ENCODE peak calls at places on chromosomes 6 and 20, in four cellular contexts. S, P, M and F are unnamed samples.
A peak's percentile ranks its signal among the peaks of the same experiment; 100 is the strongest.

GRCh38 chr6:144064831-144065668 is 30.3 kb downstream of the SF3B5 start:
- DNase-seq in M (no peak), P (no peak), S (peak; percentile 44), F (no peak)

GRCh38 chr6:156916108-156916801 is 139.1 kb downstream of the ARID1B start:
- DNase-seq in P (no peak), M (no peak), S (no peak), F (no peak)

GRCh38 chr6:20789162-20789561 is 254.9 kb downstream of the CDKAL1 start:
- DNase-seq in S (no peak), M (no peak), P (no peak), F (no peak)

GRCh38 chr20:41058007-41058673 is 29.5 kb downstream of the TOP1 start:
- DNase-seq in M (peak; percentile 40), S (no peak), P (no peak), F (peak; percentile 55)

GRCh38 chr6:25013249-25013648 is 77.5 kb upstream of the RIPOR2 start:
- DNase-seq in P (no peak), M (no peak), S (no peak), F (no peak)

GRCh38 chr6:3390698-3391097 is 66.2 kb downstream of the SLC22A23 start:
- DNase-seq in P (peak; percentile 79), M (no peak), S (no peak), F (no peak)

GRCh38 chr6:63839485-63839884 is 203.9 kb downstream of the PHF3 start:
- DNase-seq in P (no peak), S (no peak), M (no peak), F (no peak)

GRCh38 chr20:36653456-36653855 is 7.5 kb upstream of the SLA2 start:
- DNase-seq in M (no peak), S (no peak), P (no peak), F (no peak)

GRCh38 chr6:166683477-166683876 is 56.4 kb upstream of the RPS6KA2 start:
- DNase-seq in P (no peak), S (no peak), M (no peak), F (no peak)

GRCh38 chr6:148848915-148849314 is 102.1 kb downstream of the UST start:
- DNase-seq in P (no peak), M (no peak), S (no peak), F (no peak)

GRCh38 chr6:139194740-139195139 is 59.9 kb downstream of the HECA start:
- DNase-seq in M (no peak), S (no peak), P (no peak), F (no peak)

GRCh38 chr6:117375446-117375845 is 50.3 kb downstream of the ROS1 start:
- DNase-seq in M (no peak), S (no peak), P (no peak), F (no peak)

GRCh38 chr6:94733066-94733465 is 844.3 kb upstream of the MANEA start:
- DNase-seq in M (no peak), P (no peak), S (no peak), F (no peak)

GRCh38 chr6:35469711-35470662 is 1.8 kb downstream of the RPL10A start:
- DNase-seq in P (peak; percentile 64), S (no peak), M (peak; percentile 60), F (peak; percentile 44)

GRCh38 chr6:128806274-128806673 is 76.7 kb upstream of the LAMA2 start:
- DNase-seq in P (no peak), M (no peak), S (no peak), F (no peak)

GRCh38 chr20:20241966-20242365 is 125.9 kb upstream of the INSM1 start:
- DNase-seq in P (no peak), S (no peak), M (no peak), F (no peak)

GRCh38 chr6:78436335-78436734 is 431.0 kb upstream of the IRAK1BP1 start:
- DNase-seq in P (no peak), S (no peak), M (no peak), F (peak; percentile 1)

GRCh38 chr6:77461796-77462195 is 1.5 kb downstream of the HTR1B start:
- DNase-seq in P (no peak), S (no peak), M (no peak), F (no peak)

GRCh38 chr6:82040405-82041221 is 206.9 kb downstream of the IBTK start:
- DNase-seq in M (peak; percentile 16), S (peak; percentile 7), P (no peak), F (peak; percentile 46)

GRCh38 chr6:5736016-5736738 is 270.5 kb downstream of the NRN1 start:
- DNase-seq in S (no peak), P (no peak), M (no peak), F (no peak)

GRCh38 chr6:163984446-163984936 is 570.0 kb downstream of the QKI start:
- DNase-seq in S (peak; percentile 8), P (no peak), M (no peak), F (no peak)

GRCh38 chr6:30543824-30544223 is 12.5 kb downstream of the GNL1 start:
- DNase-seq in S (no peak), M (no peak), P (no peak), F (no peak)

GRCh38 chr6:105733556-105734162 is 330.8 kb upstream of the PREP start:
- DNase-seq in M (peak; percentile 1), S (no peak), P (peak; percentile 15), F (peak; percentile 5)

GRCh38 chr6:134539865-134540323 is 222.0 kb upstream of the SGK1 start:
- DNase-seq in P (no peak), S (no peak), M (no peak), F (no peak)
- TF ChIP-seq NFIC in P (no peak), S (no peak), M (no peak), F (no peak)

GRCh38 chr6:157966597-157966977 is 15.1 kb upstream of the SYNJ2 start:
- DNase-seq in S (no peak), P (no peak), M (no peak), F (no peak)

GRCh38 chr6:157966990-157967389 is 14.7 kb upstream of the SYNJ2 start:
- DNase-seq in P (no peak), M (no peak), S (no peak), F (peak; percentile 45)

GRCh38 chr6:157964139-157964538 is 17.5 kb upstream of the SYNJ2 start:
- DNase-seq in P (peak; percentile 59), S (no peak), M (no peak), F (no peak)

GRCh38 chr6:157967486-157967885 is 14.2 kb upstream of the SYNJ2 start:
- DNase-seq in S (no peak), P (no peak), M (no peak), F (no peak)

GRCh38 chr6:157965387-157965786 is 16.3 kb upstream of the SYNJ2 start:
- DNase-seq in M (no peak), S (no peak), P (no peak), F (no peak)
- TF ChIP-seq NFIC in M (no peak), S (no peak), P (no peak), F (no peak)

GRCh38 chr20:53934421-53935352 is 135.7 kb downstream of the BCAS1 start:
- DNase-seq in S (no peak), P (peak; percentile 65), M (no peak), F (no peak)
- TF ChIP-seq NFIC in S (peak; percentile 81), P (peak; percentile 48), M (no peak), F (no peak)

GRCh38 chr6:126444874-126445273 is 105.0 kb downstream of the CENPW start:
- DNase-seq in P (no peak), S (no peak), M (no peak), F (no peak)

GRCh38 chr6:126446187-126446696 is 106.3 kb downstream of the CENPW start:
- DNase-seq in S (no peak), M (no peak), P (no peak), F (no peak)

GRCh38 chr6:126439040-126439439 is 99.1 kb downstream of the CENPW start:
- DNase-seq in S (no peak), M (no peak), P (no peak), F (no peak)

GRCh38 chr6:126437225-126437624 is 97.3 kb downstream of the CENPW start:
- DNase-seq in P (no peak), S (no peak), M (no peak), F (no peak)

DNA sequence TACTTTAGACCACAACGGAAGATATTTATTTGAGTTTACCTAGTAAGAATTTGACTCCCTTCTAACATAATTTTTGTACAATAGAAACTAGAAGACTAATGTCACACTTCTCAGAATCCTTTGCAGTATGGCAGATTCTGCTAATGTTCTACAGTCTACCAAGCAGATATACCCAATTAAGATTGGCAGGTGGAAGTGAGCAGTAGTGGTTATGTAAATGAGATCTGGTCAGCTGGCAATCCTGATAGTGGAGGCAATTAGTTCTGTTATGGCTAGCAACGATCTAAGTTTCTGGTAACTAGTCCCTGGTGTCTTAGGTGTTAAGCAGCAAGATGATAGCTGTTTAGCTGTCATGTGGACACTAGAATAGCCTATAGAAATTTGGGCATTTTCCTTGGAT is 101.0 kb downstream of the CENPW start:
- DNase-seq in M (no peak), S (no peak), P (no peak), F (no peak)
- TF ChIP-seq NFIC in M (no peak), S (no peak), P (no peak), F (no peak)

GRCh38 chr6:133955136-133955576 is 2.1 kb downstream of the TBPL1 start:
- DNase-seq in S (no peak), P (no peak), M (peak; percentile 28), F (no peak)

GRCh38 chr6:133953634-133954415 is 801 bp downstream of the TBPL1 start:
- DNase-seq in M (peak; percentile 22), S (no peak), P (no peak), F (no peak)

GRCh38 chr6:133951227-133951626 is 1.8 kb upstream of the TBPL1 start:
- DNase-seq in P (no peak), M (no peak), S (no peak), F (no peak)

GRCh38 chr6:133952815-133953633 is at the start of gene TBPL1:
- DNase-seq in S (peak; percentile 90), P (peak; percentile 92), M (peak; percentile 95), F (peak; percentile 91)

GRCh38 chr6:133951881-133952814 is 876 bp upstream of the TBPL1 start:
- DNase-seq in P (peak; percentile 63), M (peak; percentile 78), S (no peak), F (peak; percentile 77)
- TF ChIP-seq NFIC in P (no peak), M (no peak), S (no peak), F (no peak)

GRCh38 chr20:10672579-10673127 is 1.1 kb downstream of the JAG1 start:
- DNase-seq in P (no peak), M (peak; percentile 70), S (no peak), F (peak; percentile 49)

GRCh38 chr20:10671221-10671849 is 2.5 kb downstream of the JAG1 start:
- DNase-seq in S (peak; percentile 69), P (peak; percentile 24), M (peak; percentile 71), F (peak; percentile 93)

GRCh38 chr20:10670521-10671220 is 3.1 kb downstream of the JAG1 start:
- DNase-seq in S (peak; percentile 82), M (no peak), P (no peak), F (peak; percentile 47)

GRCh38 chr20:10673176-10673830 is 496 bp downstream of the JAG1 start:
- DNase-seq in S (no peak), M (peak; percentile 72), P (peak; percentile 12), F (no peak)

GRCh38 chr20:10671850-10672578 is 1.8 kb downstream of the JAG1 start:
- DNase-seq in M (peak; percentile 48), S (no peak), P (peak; percentile 32), F (no peak)
- TF ChIP-seq NFIC in M (peak; percentile 25), S (no peak), P (no peak), F (no peak)

DNA sequence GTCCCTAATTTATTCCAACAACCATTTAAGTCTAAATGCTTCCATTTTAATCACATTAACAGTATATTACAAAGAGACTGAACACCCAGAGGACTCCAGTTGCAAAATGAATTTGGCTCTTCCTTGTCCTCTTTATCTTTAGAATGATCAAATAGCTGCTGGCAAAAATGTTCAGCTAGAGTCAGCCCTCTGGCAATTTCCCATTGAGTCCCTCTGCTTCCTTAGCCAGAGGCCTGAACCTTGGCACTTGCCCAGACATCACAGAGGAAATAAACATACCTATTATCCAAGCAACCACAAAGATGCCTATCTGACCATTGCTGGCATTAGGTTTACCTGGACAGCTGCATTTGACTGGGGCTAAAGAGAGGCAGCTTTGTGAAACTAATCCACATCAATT is 298.9 kb upstream of the STXBP5 start:
- DNase-seq in S (no peak), P (no peak), M (peak; percentile 15), F (peak; percentile 15)
- TF ChIP-seq NFIC in S (no peak), P (no peak), M (peak; percentile 95), F (no peak)